ENCODE peak calls at places on chromosomes 13 and 19, in seven cellular contexts. P is HTR-8/SVneo; Q is NCI-H748 treated with DMSO at 0.1 percent for 48 hours; N is T-helper 1 cell; O is breast epithelium; Z is CD4-positive, alpha-beta T cell; V is T-helper 2 cell. J is an unnamed sample.

GRCh38 chr13:110272651-110273050 is 34.3 kb downstream of the COL4A1 start:
- DNase-seq in P (no peak), O (no peak), Z (no peak), V (no peak), N (no peak), Q (no peak), J (no peak)

GRCh38 chr19:3389876-3390361 is 23.5 kb downstream of the NFIC start:
- DNase-seq in Q (no peak), Z (no peak), V (no peak), P (no peak), N (no peak), O (no peak), J (no peak)

GRCh38 chr13:30676672-30677071 is 58.7 kb upstream of the ALOX5AP start:
- DNase-seq in Z (no peak), O (no peak), P (peak; percentile 26), V (no peak), N (no peak), Q (no peak), J (no peak)

GRCh38 chr19:47044946-47045866 is 3.2 kb downstream of the TMEM160 start:
- DNase-seq in Z (no peak), N (no peak), V (no peak), P (no peak), Q (no peak), O (no peak), J (no peak)

GRCh38 chr13:75324413-75324940 is 157.5 kb downstream of the TBC1D4 start:
- DNase-seq in V (no peak), Q (no peak), O (no peak), N (no peak), Z (no peak), P (no peak), J (no peak)

GRCh38 chr19:33734913-33735312 is 61.8 kb upstream of the KCTD15 start:
- DNase-seq in Z (no peak), P (no peak), V (no peak), N (no peak), Q (no peak), O (no peak), J (no peak)

GRCh38 chr13:95644611-95645052 is at the start of gene DZIP1:
- DNase-seq in Q (peak; percentile 56), V (peak; percentile 48), N (no peak), P (peak; percentile 75), Z (no peak), O (no peak), J (peak; percentile 47)

GRCh38 chr13:28872427-28873176 is 52.5 kb downstream of the MTUS2 start:
- DNase-seq in Q (no peak), P (no peak), O (no peak), N (no peak), Z (no peak), V (no peak), J (no peak)

GRCh38 chr13:26629260-26629659 is 71.8 kb downstream of the WASF3 start:
- DNase-seq in Q (no peak), Z (no peak), P (no peak), N (no peak), O (no peak), V (no peak), J (no peak)

GRCh38 chr13:76533251-76533650 is 353.0 kb downstream of the KCTD12 start:
- DNase-seq in Q (no peak), V (no peak), N (no peak), Z (no peak), P (no peak), O (no peak), J (no peak)

GRCh38 chr19:38831142-38831605 is 420 bp downstream of the ECH1 start:
- DNase-seq in P (peak; percentile 54), N (no peak), O (peak; percentile 83), V (peak; percentile 53), Q (peak; percentile 49), Z (no peak), J (peak; percentile 36)

GRCh38 chr19:16896913-16897571 is 8.2 kb downstream of the F2RL3 start:
- DNase-seq in Z (peak; percentile 28), N (peak; percentile 37), V (peak; percentile 77), O (peak; percentile 98), P (peak; percentile 96), Q (no peak), J (peak; percentile 97)

GRCh38 chr13:74662895-74663294 is 528.7 kb upstream of the KLF12 start:
- DNase-seq in O (no peak), P (no peak), N (no peak), Z (no peak), V (no peak), Q (no peak), J (no peak)